ENCODE peak calls at places on chromosomes 13 and 19, in six cellular contexts. One of them, this sample, is unnamed.
A peak's percentile ranks its signal among the peaks of the same experiment; 100 is the strongest.

GRCh38 chr13:42924290-42924803 is 67.7 kb downstream of the EPSTI1 start:
- DNase-seq in cardiac muscle cell: no peak
- DNase-seq in naive thymus-derived CD4-positive, alpha-beta T cell: no peak
- DNase-seq in heart right ventricle: no peak
- DNase-seq in psoas muscle: no peak
- DNase-seq in endothelial cell of umbilical vein: no peak
- DNase-seq in this sample: no peak

GRCh38 chr13:75877092-75877491 is 241.0 kb downstream of the LMO7 start:
- DNase-seq in heart right ventricle: no peak
- DNase-seq in psoas muscle: no peak
- DNase-seq in cardiac muscle cell: no peak
- DNase-seq in endothelial cell of umbilical vein: no peak
- DNase-seq in naive thymus-derived CD4-positive, alpha-beta T cell: no peak
- DNase-seq in this sample: no peak

GRCh38 chr13:95391785-95392184 is 90.5 kb upstream of the ABCC4 start:
- DNase-seq in psoas muscle: no peak
- DNase-seq in cardiac muscle cell: no peak
- DNase-seq in naive thymus-derived CD4-positive, alpha-beta T cell: no peak
- DNase-seq in endothelial cell of umbilical vein: no peak
- DNase-seq in heart right ventricle: no peak
- DNase-seq in this sample: no peak

GRCh38 chr13:49669735-49670309 is 21.5 kb downstream of the EBPL start:
- DNase-seq in heart right ventricle: peak; percentile 33
- DNase-seq in cardiac muscle cell: peak; percentile 75
- DNase-seq in psoas muscle: peak; percentile 65
- DNase-seq in naive thymus-derived CD4-positive, alpha-beta T cell: no peak
- DNase-seq in endothelial cell of umbilical vein: peak; percentile 86
- DNase-seq in this sample: peak; percentile 63

GRCh38 chr13:100235311-100235901 is 146.5 kb downstream of the PCCA start:
- DNase-seq in endothelial cell of umbilical vein: peak; percentile 67
- DNase-seq in heart right ventricle: no peak
- DNase-seq in cardiac muscle cell: peak; percentile 66
- DNase-seq in naive thymus-derived CD4-positive, alpha-beta T cell: peak; percentile 40
- DNase-seq in psoas muscle: no peak
- DNase-seq in this sample: no peak

GRCh38 chr13:111286162-111286561 is 34.3 kb upstream of the TEX29 start:
- DNase-seq in endothelial cell of umbilical vein: no peak
- DNase-seq in heart right ventricle: no peak
- DNase-seq in naive thymus-derived CD4-positive, alpha-beta T cell: no peak
- DNase-seq in cardiac muscle cell: no peak
- DNase-seq in psoas muscle: no peak
- DNase-seq in this sample: no peak

GRCh38 chr13:108322206-108322824 is 52.8 kb downstream of the TNFSF13B start:
- DNase-seq in cardiac muscle cell: peak; percentile 57
- DNase-seq in naive thymus-derived CD4-positive, alpha-beta T cell: peak; percentile 58
- DNase-seq in endothelial cell of umbilical vein: peak; percentile 42
- DNase-seq in heart right ventricle: no peak
- DNase-seq in psoas muscle: no peak
- DNase-seq in this sample: no peak

GRCh38 chr19:17737690-17738153 is 13.6 kb upstream of the FCHO1 start:
- DNase-seq in naive thymus-derived CD4-positive, alpha-beta T cell: no peak
- DNase-seq in endothelial cell of umbilical vein: no peak
- DNase-seq in heart right ventricle: no peak
- DNase-seq in psoas muscle: no peak
- DNase-seq in cardiac muscle cell: no peak
- DNase-seq in this sample: no peak

GRCh38 chr19:2827022-2827421 is 7.4 kb downstream of the ZNF554 start:
- DNase-seq in endothelial cell of umbilical vein: no peak
- DNase-seq in cardiac muscle cell: no peak
- DNase-seq in heart right ventricle: no peak
- DNase-seq in naive thymus-derived CD4-positive, alpha-beta T cell: no peak
- DNase-seq in psoas muscle: no peak
- DNase-seq in this sample: no peak

GRCh38 chr19:43605875-43606568 is 5.9 kb upstream of the SRRM5 start:
- DNase-seq in psoas muscle: no peak
- DNase-seq in naive thymus-derived CD4-positive, alpha-beta T cell: no peak
- DNase-seq in endothelial cell of umbilical vein: no peak
- DNase-seq in heart right ventricle: no peak
- DNase-seq in cardiac muscle cell: no peak
- DNase-seq in this sample: no peak

GRCh38 chr13:113879017-113879416 is 15.1 kb upstream of the GAS6 start:
- DNase-seq in cardiac muscle cell: no peak
- DNase-seq in endothelial cell of umbilical vein: no peak
- DNase-seq in heart right ventricle: no peak
- DNase-seq in psoas muscle: no peak
- DNase-seq in naive thymus-derived CD4-positive, alpha-beta T cell: no peak
- DNase-seq in this sample: no peak

GRCh38 chr13:110826101-110826500 is 88.8 kb downstream of the ANKRD10 start:
- DNase-seq in cardiac muscle cell: no peak
- DNase-seq in heart right ventricle: no peak
- DNase-seq in naive thymus-derived CD4-positive, alpha-beta T cell: no peak
- DNase-seq in psoas muscle: no peak
- DNase-seq in endothelial cell of umbilical vein: no peak
- DNase-seq in this sample: no peak

GRCh38 chr19:42216653-42217521 is 590 bp downstream of the DEDD2 start:
- DNase-seq in endothelial cell of umbilical vein: peak; percentile 47
- DNase-seq in psoas muscle: peak; percentile 78
- DNase-seq in heart right ventricle: peak; percentile 48
- DNase-seq in naive thymus-derived CD4-positive, alpha-beta T cell: peak; percentile 22
- DNase-seq in cardiac muscle cell: peak; percentile 40
- DNase-seq in this sample: peak; percentile 63

GRCh38 chr13:66914155-66914554 is 316.0 kb downstream of the PCDH9 start:
- DNase-seq in cardiac muscle cell: no peak
- DNase-seq in endothelial cell of umbilical vein: no peak
- DNase-seq in psoas muscle: no peak
- DNase-seq in naive thymus-derived CD4-positive, alpha-beta T cell: no peak
- DNase-seq in heart right ventricle: no peak
- DNase-seq in this sample: no peak

GRCh38 chr13:73329355-73329754 is 270.6 kb downstream of the KLF5 start:
- DNase-seq in cardiac muscle cell: no peak
- DNase-seq in heart right ventricle: no peak
- DNase-seq in psoas muscle: no peak
- DNase-seq in endothelial cell of umbilical vein: no peak
- DNase-seq in naive thymus-derived CD4-positive, alpha-beta T cell: no peak
- DNase-seq in this sample: no peak

GRCh38 chr19:48419158-48419920 is 25.9 kb downstream of the GRIN2D start:
- DNase-seq in psoas muscle: peak; percentile 69
- DNase-seq in naive thymus-derived CD4-positive, alpha-beta T cell: peak; percentile 69
- DNase-seq in cardiac muscle cell: peak; percentile 42
- DNase-seq in heart right ventricle: no peak
- DNase-seq in endothelial cell of umbilical vein: peak; percentile 41
- DNase-seq in this sample: no peak

GRCh38 chr19:54151362-54152035 is 8.0 kb downstream of the LENG1 start:
- DNase-seq in heart right ventricle: no peak
- DNase-seq in psoas muscle: no peak
- DNase-seq in naive thymus-derived CD4-positive, alpha-beta T cell: no peak
- DNase-seq in endothelial cell of umbilical vein: no peak
- DNase-seq in cardiac muscle cell: no peak
- DNase-seq in this sample: no peak

GRCh38 chr13:40688781-40689180 is 22.3 kb upstream of the FOXO1 start:
- DNase-seq in psoas muscle: no peak
- DNase-seq in naive thymus-derived CD4-positive, alpha-beta T cell: no peak
- DNase-seq in cardiac muscle cell: no peak
- DNase-seq in endothelial cell of umbilical vein: no peak
- DNase-seq in heart right ventricle: no peak
- DNase-seq in this sample: no peak

GRCh38 chr19:9847087-9847671 is 12.1 kb downstream of the PIN1 start:
- DNase-seq in heart right ventricle: no peak
- DNase-seq in psoas muscle: peak; percentile 67
- DNase-seq in cardiac muscle cell: peak; percentile 92
- DNase-seq in naive thymus-derived CD4-positive, alpha-beta T cell: no peak
- DNase-seq in endothelial cell of umbilical vein: peak; percentile 60
- DNase-seq in this sample: no peak

GRCh38 chr13:36395280-36395679 is 37.0 kb upstream of the CCNA1 start:
- DNase-seq in heart right ventricle: no peak
- DNase-seq in cardiac muscle cell: peak; percentile 81
- DNase-seq in naive thymus-derived CD4-positive, alpha-beta T cell: no peak
- DNase-seq in psoas muscle: no peak
- DNase-seq in endothelial cell of umbilical vein: peak; percentile 54
- DNase-seq in this sample: no peak

GRCh38 chr13:26914624-26915023 is 154.0 kb upstream of the GPR12 start:
- DNase-seq in heart right ventricle: no peak
- DNase-seq in psoas muscle: no peak
- DNase-seq in endothelial cell of umbilical vein: no peak
- DNase-seq in naive thymus-derived CD4-positive, alpha-beta T cell: no peak
- DNase-seq in cardiac muscle cell: peak; percentile 10
- DNase-seq in this sample: no peak

GRCh38 chr13:73059460-73060250 is 850 bp downstream of the KLF5 start:
- DNase-seq in cardiac muscle cell: no peak
- DNase-seq in endothelial cell of umbilical vein: peak; percentile 16
- DNase-seq in heart right ventricle: peak; percentile 55
- DNase-seq in psoas muscle: peak; percentile 85
- DNase-seq in naive thymus-derived CD4-positive, alpha-beta T cell: no peak
- DNase-seq in this sample: peak; percentile 73

GRCh38 chr19:31560021-31560770 is 211.0 kb upstream of the TSHZ3 start:
- DNase-seq in psoas muscle: no peak
- DNase-seq in naive thymus-derived CD4-positive, alpha-beta T cell: no peak
- DNase-seq in heart right ventricle: no peak
- DNase-seq in endothelial cell of umbilical vein: no peak
- DNase-seq in cardiac muscle cell: no peak
- DNase-seq in this sample: no peak

GRCh38 chr19:3983936-3984583 is 1.2 kb downstream of the EEF2 start:
- DNase-seq in naive thymus-derived CD4-positive, alpha-beta T cell: no peak
- DNase-seq in endothelial cell of umbilical vein: peak; percentile 34
- DNase-seq in cardiac muscle cell: peak; percentile 60
- DNase-seq in heart right ventricle: no peak
- DNase-seq in psoas muscle: peak; percentile 83
- DNase-seq in this sample: peak; percentile 93

GRCh38 chr13:105643966-105644365 is 891.5 kb downstream of the EFNB2 start:
- DNase-seq in psoas muscle: no peak
- DNase-seq in naive thymus-derived CD4-positive, alpha-beta T cell: no peak
- DNase-seq in endothelial cell of umbilical vein: no peak
- DNase-seq in cardiac muscle cell: no peak
- DNase-seq in heart right ventricle: no peak
- DNase-seq in this sample: no peak
- H3K9me3 ChIP-seq in psoas muscle: no peaks in the 10 kb centered on the region
- H3K9me3 ChIP-seq in naive thymus-derived CD4-positive, alpha-beta T cell: no peaks in the 10 kb centered on the region
- H3K9me3 ChIP-seq in endothelial cell of umbilical vein: no peaks in the 10 kb centered on the region
- H3K9me3 ChIP-seq in cardiac muscle cell: no peaks in the 10 kb centered on the region
- H3K9me3 ChIP-seq in heart right ventricle: peaks cover 15% of the 10 kb centered on the region
- H3K9me3 ChIP-seq in this sample: no peaks in the 10 kb centered on the region

GRCh38 chr19:23475477-23475876 is 80.2 kb upstream of the ZNF91 start:
- DNase-seq in naive thymus-derived CD4-positive, alpha-beta T cell: no peak
- DNase-seq in endothelial cell of umbilical vein: no peak
- DNase-seq in psoas muscle: no peak
- DNase-seq in heart right ventricle: no peak
- DNase-seq in cardiac muscle cell: no peak
- DNase-seq in this sample: no peak
- H3K9me3 ChIP-seq in naive thymus-derived CD4-positive, alpha-beta T cell: no peaks in the 10 kb centered on the region
- H3K9me3 ChIP-seq in endothelial cell of umbilical vein: no peaks in the 10 kb centered on the region
- H3K9me3 ChIP-seq in psoas muscle: no peaks in the 10 kb centered on the region
- H3K9me3 ChIP-seq in heart right ventricle: no peaks in the 10 kb centered on the region
- H3K9me3 ChIP-seq in cardiac muscle cell: peaks cover 3% of the 10 kb centered on the region
- H3K9me3 ChIP-seq in this sample: peaks cover 2% of the 10 kb centered on the region

GRCh38 chr19:40025938-40026596 is 29.2 kb downstream of the ZNF546 start:
- DNase-seq in psoas muscle: no peak
- DNase-seq in endothelial cell of umbilical vein: no peak
- DNase-seq in naive thymus-derived CD4-positive, alpha-beta T cell: no peak
- DNase-seq in cardiac muscle cell: no peak
- DNase-seq in heart right ventricle: no peak
- DNase-seq in this sample: no peak
- H3K9me3 ChIP-seq in psoas muscle: peaks cover 71% of the 10 kb centered on the region
- H3K9me3 ChIP-seq in endothelial cell of umbilical vein: peaks cover 12% of the 10 kb centered on the region
- H3K9me3 ChIP-seq in naive thymus-derived CD4-positive, alpha-beta T cell: peaks cover 32% of the 10 kb centered on the region
- H3K9me3 ChIP-seq in cardiac muscle cell: no peaks in the 10 kb centered on the region
- H3K9me3 ChIP-seq in heart right ventricle: peaks cover 100% of the 10 kb centered on the region
- H3K9me3 ChIP-seq in this sample: peaks cover 21% of the 10 kb centered on the region

GRCh38 chr19:15841875-15842569 is 26.6 kb upstream of the OR10H1 start:
- DNase-seq in cardiac muscle cell: no peak
- DNase-seq in psoas muscle: no peak
- DNase-seq in naive thymus-derived CD4-positive, alpha-beta T cell: no peak
- DNase-seq in endothelial cell of umbilical vein: no peak
- DNase-seq in heart right ventricle: no peak
- DNase-seq in this sample: no peak
- H3K9me3 ChIP-seq in cardiac muscle cell: no peaks in the 10 kb centered on the region
- H3K9me3 ChIP-seq in psoas muscle: no peaks in the 10 kb centered on the region
- H3K9me3 ChIP-seq in naive thymus-derived CD4-positive, alpha-beta T cell: no peaks in the 10 kb centered on the region
- H3K9me3 ChIP-seq in endothelial cell of umbilical vein: no peaks in the 10 kb centered on the region
- H3K9me3 ChIP-seq in heart right ventricle: no peaks in the 10 kb centered on the region
- H3K9me3 ChIP-seq in this sample: no peaks in the 10 kb centered on the region

DNA sequence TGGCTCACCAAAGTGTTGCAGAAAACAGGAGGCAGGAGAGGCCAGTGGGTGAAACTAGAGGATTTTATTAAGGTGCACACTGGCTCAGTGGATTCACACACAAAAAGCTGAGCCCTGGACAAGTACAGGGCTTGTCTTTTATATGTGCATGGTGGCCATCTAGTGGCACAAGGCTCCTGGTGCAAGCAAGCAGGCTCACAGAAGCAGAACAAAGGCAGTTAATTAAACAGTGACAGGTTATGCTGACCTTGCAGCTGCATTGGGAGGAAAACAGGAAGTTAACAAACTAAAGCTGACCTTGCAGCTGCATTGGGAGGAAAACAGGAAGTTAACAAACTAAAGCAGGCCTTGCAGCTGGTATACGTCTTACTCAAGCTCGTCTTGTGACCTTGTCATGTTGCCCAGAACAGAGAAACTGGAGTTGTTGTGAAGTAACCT is 65.3 kb upstream of the ZNF681 start:
- DNase-seq in psoas muscle: no peak
- DNase-seq in naive thymus-derived CD4-positive, alpha-beta T cell: peak; percentile 9
- DNase-seq in cardiac muscle cell: peak; percentile 1
- DNase-seq in heart right ventricle: no peak
- DNase-seq in endothelial cell of umbilical vein: no peak
- DNase-seq in this sample: no peak
- H3K9me3 ChIP-seq in psoas muscle: peaks cover 14% of the 10 kb centered on the region
- H3K9me3 ChIP-seq in naive thymus-derived CD4-positive, alpha-beta T cell: no peaks in the 10 kb centered on the region
- H3K9me3 ChIP-seq in cardiac muscle cell: no peaks in the 10 kb centered on the region
- H3K9me3 ChIP-seq in heart right ventricle: peaks cover 74% of the 10 kb centered on the region
- H3K9me3 ChIP-seq in endothelial cell of umbilical vein: peaks cover 7% of the 10 kb centered on the region
- H3K9me3 ChIP-seq in this sample: peaks cover 3% of the 10 kb centered on the region

GRCh38 chr19:56806639-56807038 is 33.9 kb downstream of the PEG3 start:
- DNase-seq in naive thymus-derived CD4-positive, alpha-beta T cell: no peak
- DNase-seq in endothelial cell of umbilical vein: no peak
- DNase-seq in cardiac muscle cell: no peak
- DNase-seq in psoas muscle: no peak
- DNase-seq in heart right ventricle: no peak
- DNase-seq in this sample: no peak
- H3K9me3 ChIP-seq in naive thymus-derived CD4-positive, alpha-beta T cell: peaks cover 6% of the 10 kb centered on the region
- H3K9me3 ChIP-seq in endothelial cell of umbilical vein: peaks cover 3% of the 10 kb centered on the region
- H3K9me3 ChIP-seq in cardiac muscle cell: peaks cover 3% of the 10 kb centered on the region
- H3K9me3 ChIP-seq in psoas muscle: no peaks in the 10 kb centered on the region
- H3K9me3 ChIP-seq in heart right ventricle: peaks cover 31% of the 10 kb centered on the region
- H3K9me3 ChIP-seq in this sample: no peaks in the 10 kb centered on the region

This sample was measured in right lobe of liver.